ENCODE peak calls at places on chromosome 19, in seven cellular contexts. R is breast epithelium, E is thoracic aorta, T is glutamatergic neuron, O is AG09319, X is endothelial cell, Y is choroid plexus epithelial cell. Z is an unnamed sample.

GRCh38 chr19:7658219-7658686 is 10.6 kb upstream of the RETN start:
- DNase-seq in R (no peak), E (no peak), T (no peak), O (no peak), X (no peak), Y (no peak), Z (no peak)

GRCh38 chr19:33808399-33808798 is 11.7 kb downstream of the KCTD15 start:
- DNase-seq in R (no peak), E (no peak), T (no peak), O (no peak), X (no peak), Y (no peak), Z (no peak)

GRCh38 chr19:38836438-38837303 is 5.1 kb upstream of the ECH1 start:
- DNase-seq in R (no peak), E (no peak), T (no peak), O (no peak), X (no peak), Y (no peak), Z (no peak)

GRCh38 chr19:15101479-15102082 is 5.6 kb upstream of the SYDE1 start:
- DNase-seq in R (no peak), E (no peak), T (peak; percentile 64), O (no peak), X (peak; percentile 59), Y (peak; percentile 74), Z (no peak)

GRCh38 chr19:38132781-38133180 is 91.2 kb downstream of the DPF1 start:
- DNase-seq in R (no peak), E (no peak), T (no peak), O (no peak), X (no peak), Y (no peak), Z (no peak)

GRCh38 chr19:11023016-11023415 is 62.2 kb downstream of the SMARCA4 start:
- DNase-seq in R (no peak), E (no peak), T (no peak), O (no peak), X (no peak), Y (no peak), Z (no peak)

GRCh38 chr19:50790365-50790825 is at the start of gene ACP4:
- DNase-seq in R (no peak), E (no peak), T (no peak), O (no peak), X (no peak), Y (no peak), Z (no peak)

GRCh38 chr19:19064098-19064722 is 416 bp downstream of the SLC25A42 start:
- DNase-seq in R (no peak), E (no peak), T (no peak), O (no peak), X (peak; percentile 62), Y (no peak), Z (no peak)

GRCh38 chr19:30362156-30362754 is 9.9 kb upstream of the ZNF536 start:
- DNase-seq in R (peak; percentile 37), E (no peak), T (no peak), O (no peak), X (no peak), Y (no peak), Z (no peak)

GRCh38 chr19:34228762-34229161 is 25.6 kb upstream of the GARRE1 start:
- DNase-seq in R (no peak), E (no peak), T (no peak), O (no peak), X (no peak), Y (no peak), Z (no peak)

GRCh38 chr19:29724102-29724641 is 9.1 kb upstream of the C19orf12 start:
- DNase-seq in R (no peak), E (no peak), T (peak; percentile 56), O (no peak), X (peak; percentile 46), Y (peak; percentile 31), Z (no peak)

GRCh38 chr19:18736415-18737336 is 53.2 kb downstream of the CRTC1 start:
- DNase-seq in R (peak; percentile 70), E (no peak), T (no peak), O (no peak), X (no peak), Y (no peak), Z (no peak)

GRCh38 chr19:47331931-47332547 is at the start of gene C5AR2:
- DNase-seq in R (no peak), E (no peak), T (no peak), O (no peak), X (no peak), Y (no peak), Z (no peak)

GRCh38 chr19:41327499-41328156 is 17.7 kb downstream of the CCDC97 start:
- DNase-seq in R (peak; percentile 78), E (no peak), T (no peak), O (no peak), X (peak; percentile 58), Y (peak; percentile 38), Z (no peak)

GRCh38 chr19:34316741-34317241 is 48.2 kb upstream of the GPI start:
- DNase-seq in R (no peak), E (no peak), T (no peak), O (no peak), X (no peak), Y (peak; percentile 76), Z (no peak)

GRCh38 chr19:33251076-33251475 is 25.4 kb upstream of the SLC7A10 start:
- DNase-seq in R (no peak), E (no peak), T (no peak), O (no peak), X (no peak), Y (no peak), Z (no peak)

GRCh38 chr19:37564624-37565369 is 29.8 kb downstream of the ZNF571 start:
- DNase-seq in R (no peak), E (no peak), T (no peak), O (no peak), X (no peak), Y (no peak), Z (no peak)

GRCh38 chr19:11530432-11530831 is 1.5 kb upstream of the ECSIT start:
- DNase-seq in R (peak; percentile 73), E (peak; percentile 23), T (peak; percentile 75), O (no peak), X (peak; percentile 26), Y (peak; percentile 93), Z (no peak)

GRCh38 chr19:3309724-3310123 is 56.7 kb upstream of the NFIC start:
- DNase-seq in R (no peak), E (no peak), T (no peak), O (no peak), X (no peak), Y (no peak), Z (no peak)

GRCh38 chr19:48779636-48780035 is 24.3 kb downstream of the FGF21 start:
- DNase-seq in R (no peak), E (no peak), T (no peak), O (no peak), X (no peak), Y (no peak), Z (no peak)

GRCh38 chr19:48780684-48781391 is 25.5 kb downstream of the FGF21 start:
- DNase-seq in R (no peak), E (no peak), T (no peak), O (no peak), X (no peak), Y (peak; percentile 50), Z (no peak)

DNA sequence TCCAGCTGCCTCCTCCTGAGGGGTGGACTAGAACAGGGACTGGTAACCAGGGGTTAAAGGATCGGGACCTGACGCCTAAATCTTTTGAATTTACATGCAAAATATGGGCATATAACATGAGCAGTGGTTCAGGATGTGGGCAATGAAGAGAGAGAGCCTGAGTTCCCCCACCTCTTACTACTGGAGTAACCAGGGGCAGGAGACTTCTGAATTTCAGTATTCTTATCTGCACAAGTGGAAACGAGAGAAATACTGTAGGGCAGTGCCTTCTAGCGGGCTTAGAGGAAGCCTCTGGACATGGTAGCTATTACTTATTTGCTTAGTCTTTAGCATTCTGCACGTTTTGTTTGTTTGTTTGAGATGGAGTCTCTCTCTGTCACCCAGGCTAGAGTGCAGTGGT is 26.3 kb downstream of the BCAT2 start:
- DNase-seq in R (no peak), E (no peak), T (no peak), O (no peak), X (no peak), Y (peak; percentile 62), Z (no peak)
- TF ChIP-seq CTCF in R (no peak), E (no peak), T (no peak), O (peak; percentile 20), X (no peak), Y (peak; percentile 61), Z (no peak)

DNA sequence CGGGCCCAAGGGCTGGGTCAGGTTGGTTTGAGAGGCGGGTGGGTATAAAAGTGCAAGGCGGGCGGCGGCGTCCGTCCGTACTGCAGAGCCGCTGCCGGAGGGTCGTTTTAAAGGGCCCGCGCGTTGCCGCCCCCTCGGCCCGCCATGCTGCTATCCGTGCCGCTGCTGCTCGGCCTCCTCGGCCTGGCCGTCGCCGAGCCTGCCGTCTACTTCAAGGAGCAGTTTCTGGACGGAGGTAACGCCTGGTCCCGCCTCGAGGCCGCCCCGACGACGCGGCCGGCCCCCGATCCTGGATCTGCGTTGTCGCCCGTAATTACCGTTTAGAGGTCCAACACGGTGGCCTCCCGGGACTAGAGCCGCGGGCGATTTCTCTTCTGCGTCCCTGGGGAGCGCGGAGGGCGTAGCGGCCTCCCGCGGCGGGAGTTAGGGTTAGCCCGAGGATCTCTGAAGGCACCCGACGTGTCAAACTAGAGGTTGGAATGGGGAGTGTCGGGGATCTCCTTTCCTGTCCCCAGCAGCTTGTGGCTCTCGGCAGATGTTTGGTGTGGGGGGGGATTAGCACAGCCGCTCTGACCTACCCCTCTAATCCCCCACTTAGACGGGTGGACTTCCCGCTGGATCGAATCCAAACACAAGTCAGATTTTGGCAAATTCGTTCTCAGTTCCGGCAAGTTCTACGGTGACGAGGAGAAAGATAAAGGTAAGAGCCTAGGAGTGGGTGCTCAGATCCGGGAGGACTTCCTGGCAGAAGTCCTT is at the start of gene CALR:
- DNase-seq in R (no peak), E (no peak), T (no peak), O (no peak), X (no peak), Y (peak; percentile 39), Z (no peak)
- TF ChIP-seq CTCF in R (peak; percentile 39), E (no peak), T (no peak), O (peak; percentile 11), X (no peak), Y (peak; percentile 25), Z (peak; percentile 55)

GRCh38 chr19:56221851-56222250 is 19.8 kb downstream of the ZSCAN5C start:
- DNase-seq in R (no peak), E (no peak), T (no peak), O (no peak), X (no peak), Y (no peak), Z (no peak)
- TF ChIP-seq CTCF in R (no peak), E (no peak), T (no peak), O (no peak), X (no peak), Y (no peak), Z (peak; percentile 19)

DNA sequence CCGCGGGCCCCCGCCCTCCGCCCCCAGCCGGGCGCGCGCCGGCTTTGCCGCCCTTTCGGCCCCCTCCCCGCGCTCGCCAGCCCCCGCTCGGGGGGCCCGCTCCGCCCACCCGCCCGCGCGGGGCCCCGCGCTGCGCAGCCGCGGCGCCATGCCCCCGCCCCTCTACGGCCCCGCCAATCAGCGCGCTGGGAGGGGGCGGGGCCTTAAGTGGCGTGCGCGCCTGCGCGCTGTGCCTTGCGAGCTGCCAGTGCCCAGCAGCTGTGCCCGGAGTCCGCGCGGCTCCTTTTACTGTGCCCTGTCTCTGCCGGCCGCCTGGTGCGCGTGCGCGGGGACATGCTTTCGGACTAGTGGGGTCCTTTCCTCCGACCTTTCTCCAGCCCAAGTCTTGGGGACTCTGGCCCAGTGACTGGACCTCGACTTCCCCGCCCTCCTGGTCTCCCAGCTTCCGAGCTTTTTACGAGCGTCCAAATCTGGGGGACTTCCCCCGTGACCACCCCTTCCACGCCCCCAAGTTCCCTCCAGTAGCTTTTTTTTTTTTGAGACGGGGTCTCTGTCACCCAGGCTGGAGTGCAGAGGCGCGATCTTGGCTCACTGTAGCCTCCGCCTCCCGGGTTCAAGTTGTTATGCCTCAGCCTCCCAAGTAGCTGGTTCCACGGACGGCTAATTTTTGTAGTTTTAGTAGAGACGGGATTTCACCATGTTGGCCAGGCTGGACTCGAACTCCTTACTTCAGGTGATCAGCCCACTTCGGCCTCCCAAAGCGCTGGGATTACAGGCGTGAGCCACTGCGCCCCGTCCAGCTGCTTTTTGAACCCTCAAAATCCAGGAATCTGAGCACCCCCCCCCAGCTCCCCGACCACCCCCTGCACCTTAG is at the start of gene MBD3:
- DNase-seq in R (peak; percentile 93), E (peak; percentile 75), T (peak; percentile 97), O (peak; percentile 86), X (peak; percentile 95), Y (peak; percentile 94), Z (peak; percentile 94)
- TF ChIP-seq CTCF in R (peak; percentile 16), E (no peak), T (no peak), O (no peak), X (no peak), Y (no peak), Z (no peak)

Z was measured in type B pancreatic cell.